ENCODE peak calls at places on chromosomes 13 and 19, in nine cellular contexts. One of them, this sample, is unnamed.

GRCh38 chr13:85853901-85854663 is 54.9 kb upstream of the SLITRK6 start:
- DNase-seq in activated T-cell treated with anti-CD3 and anti-CD28 coated beads for 1 hour: no peak
- DNase-seq in fibroblast of lung: no peak
- DNase-seq in ovary: no peak
- DNase-seq in ecto neural progenitor cell: no peak
- DNase-seq in stimulated activated naive CD8-positive, alpha-beta T cell treated with anti-CD3 and anti-CD28 coated beads, Interleukin-15, Interleukin-2, amounts not matched to agents 100 U/mL and 50 U/mL, for 24 hours: no peak
- DNase-seq in effector CD4-positive, alpha-beta T cell: no peak
- DNase-seq in iris pigment epithelial cell: no peak
- DNase-seq in esophagus squamous epithelium: no peak
- DNase-seq in this sample: no peak

GRCh38 chr19:3770136-3771032 is 1.6 kb downstream of the RAX2 start:
- DNase-seq in activated T-cell treated with anti-CD3 and anti-CD28 coated beads for 1 hour: no peak
- DNase-seq in fibroblast of lung: no peak
- DNase-seq in ovary: no peak
- DNase-seq in ecto neural progenitor cell: no peak
- DNase-seq in stimulated activated naive CD8-positive, alpha-beta T cell treated with anti-CD3 and anti-CD28 coated beads, Interleukin-15, Interleukin-2, amounts not matched to agents 100 U/mL and 50 U/mL, for 24 hours: no peak
- DNase-seq in effector CD4-positive, alpha-beta T cell: no peak
- DNase-seq in iris pigment epithelial cell: no peak
- DNase-seq in esophagus squamous epithelium: no peak
- DNase-seq in this sample: no peak

GRCh38 chr19:2547033-2547680 is 71.2 kb downstream of the GADD45B start:
- DNase-seq in activated T-cell treated with anti-CD3 and anti-CD28 coated beads for 1 hour: no peak
- DNase-seq in fibroblast of lung: no peak
- DNase-seq in ovary: no peak
- DNase-seq in ecto neural progenitor cell: no peak
- DNase-seq in stimulated activated naive CD8-positive, alpha-beta T cell treated with anti-CD3 and anti-CD28 coated beads, Interleukin-15, Interleukin-2, amounts not matched to agents 100 U/mL and 50 U/mL, for 24 hours: no peak
- DNase-seq in effector CD4-positive, alpha-beta T cell: no peak
- DNase-seq in iris pigment epithelial cell: no peak
- DNase-seq in esophagus squamous epithelium: no peak
- DNase-seq in this sample: no peak

GRCh38 chr19:33373701-33374405 is at the start of gene CEBPG:
- DNase-seq in activated T-cell treated with anti-CD3 and anti-CD28 coated beads for 1 hour: peak
- DNase-seq in fibroblast of lung: peak
- DNase-seq in ovary: peak
- DNase-seq in ecto neural progenitor cell: no peak
- DNase-seq in stimulated activated naive CD8-positive, alpha-beta T cell treated with anti-CD3 and anti-CD28 coated beads, Interleukin-15, Interleukin-2, amounts not matched to agents 100 U/mL and 50 U/mL, for 24 hours: peak
- DNase-seq in effector CD4-positive, alpha-beta T cell: peak
- DNase-seq in iris pigment epithelial cell: peak
- DNase-seq in esophagus squamous epithelium: no peak
- DNase-seq in this sample: peak

GRCh38 chr19:4403005-4403761 is 743 bp downstream of the CHAF1A start:
- DNase-seq in activated T-cell treated with anti-CD3 and anti-CD28 coated beads for 1 hour: no peak
- DNase-seq in fibroblast of lung: no peak
- DNase-seq in ovary: peak
- DNase-seq in ecto neural progenitor cell: no peak
- DNase-seq in stimulated activated naive CD8-positive, alpha-beta T cell treated with anti-CD3 and anti-CD28 coated beads, Interleukin-15, Interleukin-2, amounts not matched to agents 100 U/mL and 50 U/mL, for 24 hours: no peak
- DNase-seq in effector CD4-positive, alpha-beta T cell: no peak
- DNase-seq in iris pigment epithelial cell: no peak
- DNase-seq in esophagus squamous epithelium: no peak
- DNase-seq in this sample: no peak

GRCh38 chr13:113981611-113982295 is 7.9 kb upstream of the C13orf46 start:
- DNase-seq in activated T-cell treated with anti-CD3 and anti-CD28 coated beads for 1 hour: no peak
- DNase-seq in fibroblast of lung: no peak
- DNase-seq in ovary: no peak
- DNase-seq in ecto neural progenitor cell: no peak
- DNase-seq in stimulated activated naive CD8-positive, alpha-beta T cell treated with anti-CD3 and anti-CD28 coated beads, Interleukin-15, Interleukin-2, amounts not matched to agents 100 U/mL and 50 U/mL, for 24 hours: no peak
- DNase-seq in effector CD4-positive, alpha-beta T cell: no peak
- DNase-seq in iris pigment epithelial cell: no peak
- DNase-seq in esophagus squamous epithelium: no peak
- DNase-seq in this sample: no peak

GRCh38 chr19:47284324-47284899 is 9.7 kb downstream of the INAFM1 start:
- DNase-seq in activated T-cell treated with anti-CD3 and anti-CD28 coated beads for 1 hour: peak
- DNase-seq in fibroblast of lung: peak
- DNase-seq in ovary: no peak
- DNase-seq in ecto neural progenitor cell: no peak
- DNase-seq in stimulated activated naive CD8-positive, alpha-beta T cell treated with anti-CD3 and anti-CD28 coated beads, Interleukin-15, Interleukin-2, amounts not matched to agents 100 U/mL and 50 U/mL, for 24 hours: peak
- DNase-seq in effector CD4-positive, alpha-beta T cell: peak
- DNase-seq in iris pigment epithelial cell: peak
- DNase-seq in esophagus squamous epithelium: no peak
- DNase-seq in this sample: peak

GRCh38 chr19:49061445-49061844 is 3.2 kb downstream of the NTF4 start:
- DNase-seq in activated T-cell treated with anti-CD3 and anti-CD28 coated beads for 1 hour: no peak
- DNase-seq in fibroblast of lung: no peak
- DNase-seq in ovary: no peak
- DNase-seq in ecto neural progenitor cell: no peak
- DNase-seq in stimulated activated naive CD8-positive, alpha-beta T cell treated with anti-CD3 and anti-CD28 coated beads, Interleukin-15, Interleukin-2, amounts not matched to agents 100 U/mL and 50 U/mL, for 24 hours: peak
- DNase-seq in effector CD4-positive, alpha-beta T cell: no peak
- DNase-seq in iris pigment epithelial cell: no peak
- DNase-seq in esophagus squamous epithelium: no peak
- DNase-seq in this sample: no peak

GRCh38 chr19:46487178-46487801 is 8.4 kb downstream of the PNMA8B start:
- DNase-seq in activated T-cell treated with anti-CD3 and anti-CD28 coated beads for 1 hour: no peak
- DNase-seq in fibroblast of lung: no peak
- DNase-seq in ovary: peak
- DNase-seq in ecto neural progenitor cell: no peak
- DNase-seq in stimulated activated naive CD8-positive, alpha-beta T cell treated with anti-CD3 and anti-CD28 coated beads, Interleukin-15, Interleukin-2, amounts not matched to agents 100 U/mL and 50 U/mL, for 24 hours: no peak
- DNase-seq in effector CD4-positive, alpha-beta T cell: no peak
- DNase-seq in iris pigment epithelial cell: no peak
- DNase-seq in esophagus squamous epithelium: no peak
- DNase-seq in this sample: no peak

GRCh38 chr13:32537580-32538233 is 888 bp downstream of the N4BP2L2 start:
- DNase-seq in activated T-cell treated with anti-CD3 and anti-CD28 coated beads for 1 hour: peak
- DNase-seq in fibroblast of lung: peak
- DNase-seq in ovary: peak
- DNase-seq in ecto neural progenitor cell: peak
- DNase-seq in stimulated activated naive CD8-positive, alpha-beta T cell treated with anti-CD3 and anti-CD28 coated beads, Interleukin-15, Interleukin-2, amounts not matched to agents 100 U/mL and 50 U/mL, for 24 hours: peak
- DNase-seq in effector CD4-positive, alpha-beta T cell: peak
- DNase-seq in iris pigment epithelial cell: peak
- DNase-seq in esophagus squamous epithelium: no peak
- DNase-seq in this sample: no peak

GRCh38 chr19:45641274-45642105 is 2.3 kb upstream of the EML2 start:
- DNase-seq in activated T-cell treated with anti-CD3 and anti-CD28 coated beads for 1 hour: peak
- DNase-seq in fibroblast of lung: peak
- DNase-seq in ovary: peak
- DNase-seq in ecto neural progenitor cell: peak
- DNase-seq in stimulated activated naive CD8-positive, alpha-beta T cell treated with anti-CD3 and anti-CD28 coated beads, Interleukin-15, Interleukin-2, amounts not matched to agents 100 U/mL and 50 U/mL, for 24 hours: peak
- DNase-seq in effector CD4-positive, alpha-beta T cell: peak
- DNase-seq in iris pigment epithelial cell: peak
- DNase-seq in esophagus squamous epithelium: peak
- DNase-seq in this sample: peak

GRCh38 chr19:3984908-3985642 is at the start of gene EEF2:
- DNase-seq in activated T-cell treated with anti-CD3 and anti-CD28 coated beads for 1 hour: peak
- DNase-seq in fibroblast of lung: peak
- DNase-seq in ovary: peak
- DNase-seq in ecto neural progenitor cell: peak
- DNase-seq in stimulated activated naive CD8-positive, alpha-beta T cell treated with anti-CD3 and anti-CD28 coated beads, Interleukin-15, Interleukin-2, amounts not matched to agents 100 U/mL and 50 U/mL, for 24 hours: peak
- DNase-seq in effector CD4-positive, alpha-beta T cell: peak
- DNase-seq in iris pigment epithelial cell: peak
- DNase-seq in esophagus squamous epithelium: peak
- DNase-seq in this sample: peak

GRCh38 chr13:79591493-79591892 is 110.5 kb downstream of the NDFIP2 start:
- DNase-seq in activated T-cell treated with anti-CD3 and anti-CD28 coated beads for 1 hour: no peak
- DNase-seq in fibroblast of lung: no peak
- DNase-seq in ovary: no peak
- DNase-seq in ecto neural progenitor cell: no peak
- DNase-seq in stimulated activated naive CD8-positive, alpha-beta T cell treated with anti-CD3 and anti-CD28 coated beads, Interleukin-15, Interleukin-2, amounts not matched to agents 100 U/mL and 50 U/mL, for 24 hours: no peak
- DNase-seq in effector CD4-positive, alpha-beta T cell: no peak
- DNase-seq in iris pigment epithelial cell: no peak
- DNase-seq in esophagus squamous epithelium: no peak
- DNase-seq in this sample: no peak

GRCh38 chr13:29540799-29541198 is 54.7 kb downstream of the SLC7A1 start:
- DNase-seq in activated T-cell treated with anti-CD3 and anti-CD28 coated beads for 1 hour: no peak
- DNase-seq in fibroblast of lung: no peak
- DNase-seq in ovary: no peak
- DNase-seq in ecto neural progenitor cell: no peak
- DNase-seq in stimulated activated naive CD8-positive, alpha-beta T cell treated with anti-CD3 and anti-CD28 coated beads, Interleukin-15, Interleukin-2, amounts not matched to agents 100 U/mL and 50 U/mL, for 24 hours: no peak
- DNase-seq in effector CD4-positive, alpha-beta T cell: no peak
- DNase-seq in iris pigment epithelial cell: no peak
- DNase-seq in esophagus squamous epithelium: no peak
- DNase-seq in this sample: no peak

GRCh38 chr13:94269557-94269956 is 209.9 kb downstream of the DCT start:
- DNase-seq in activated T-cell treated with anti-CD3 and anti-CD28 coated beads for 1 hour: no peak
- DNase-seq in fibroblast of lung: no peak
- DNase-seq in ovary: no peak
- DNase-seq in ecto neural progenitor cell: no peak
- DNase-seq in stimulated activated naive CD8-positive, alpha-beta T cell treated with anti-CD3 and anti-CD28 coated beads, Interleukin-15, Interleukin-2, amounts not matched to agents 100 U/mL and 50 U/mL, for 24 hours: no peak
- DNase-seq in effector CD4-positive, alpha-beta T cell: no peak
- DNase-seq in iris pigment epithelial cell: no peak
- DNase-seq in esophagus squamous epithelium: no peak
- DNase-seq in this sample: no peak

GRCh38 chr13:23778007-23778687 is 111.1 kb downstream of the MIPEP start:
- DNase-seq in activated T-cell treated with anti-CD3 and anti-CD28 coated beads for 1 hour: no peak
- DNase-seq in fibroblast of lung: peak
- DNase-seq in ovary: no peak
- DNase-seq in ecto neural progenitor cell: no peak
- DNase-seq in stimulated activated naive CD8-positive, alpha-beta T cell treated with anti-CD3 and anti-CD28 coated beads, Interleukin-15, Interleukin-2, amounts not matched to agents 100 U/mL and 50 U/mL, for 24 hours: no peak
- DNase-seq in effector CD4-positive, alpha-beta T cell: no peak
- DNase-seq in iris pigment epithelial cell: peak
- DNase-seq in esophagus squamous epithelium: no peak
- DNase-seq in this sample: no peak

GRCh38 chr19:29813665-29814064 is 1.9 kb downstream of the CCNE1 start:
- DNase-seq in activated T-cell treated with anti-CD3 and anti-CD28 coated beads for 1 hour: no peak
- DNase-seq in fibroblast of lung: no peak
- DNase-seq in ovary: no peak
- DNase-seq in ecto neural progenitor cell: no peak
- DNase-seq in stimulated activated naive CD8-positive, alpha-beta T cell treated with anti-CD3 and anti-CD28 coated beads, Interleukin-15, Interleukin-2, amounts not matched to agents 100 U/mL and 50 U/mL, for 24 hours: no peak
- DNase-seq in effector CD4-positive, alpha-beta T cell: no peak
- DNase-seq in iris pigment epithelial cell: no peak
- DNase-seq in esophagus squamous epithelium: no peak
- DNase-seq in this sample: no peak

GRCh38 chr19:29675650-29676186 is 10.5 kb downstream of the PLEKHF1 start:
- DNase-seq in activated T-cell treated with anti-CD3 and anti-CD28 coated beads for 1 hour: no peak
- DNase-seq in fibroblast of lung: no peak
- DNase-seq in ovary: no peak
- DNase-seq in ecto neural progenitor cell: no peak
- DNase-seq in stimulated activated naive CD8-positive, alpha-beta T cell treated with anti-CD3 and anti-CD28 coated beads, Interleukin-15, Interleukin-2, amounts not matched to agents 100 U/mL and 50 U/mL, for 24 hours: no peak
- DNase-seq in effector CD4-positive, alpha-beta T cell: no peak
- DNase-seq in iris pigment epithelial cell: no peak
- DNase-seq in esophagus squamous epithelium: no peak
- DNase-seq in this sample: no peak

GRCh38 chr19:3094638-3095374 is 644 bp downstream of the GNA11 start:
- DNase-seq in activated T-cell treated with anti-CD3 and anti-CD28 coated beads for 1 hour: no peak
- DNase-seq in fibroblast of lung: peak
- DNase-seq in ovary: peak
- DNase-seq in ecto neural progenitor cell: peak
- DNase-seq in stimulated activated naive CD8-positive, alpha-beta T cell treated with anti-CD3 and anti-CD28 coated beads, Interleukin-15, Interleukin-2, amounts not matched to agents 100 U/mL and 50 U/mL, for 24 hours: peak
- DNase-seq in effector CD4-positive, alpha-beta T cell: peak
- DNase-seq in iris pigment epithelial cell: peak
- DNase-seq in esophagus squamous epithelium: no peak
- DNase-seq in this sample: peak

GRCh38 chr13:98915563-98916348 is 62.1 kb downstream of the DOCK9 start:
- DNase-seq in activated T-cell treated with anti-CD3 and anti-CD28 coated beads for 1 hour: no peak
- DNase-seq in fibroblast of lung: peak
- DNase-seq in ovary: no peak
- DNase-seq in ecto neural progenitor cell: no peak
- DNase-seq in stimulated activated naive CD8-positive, alpha-beta T cell treated with anti-CD3 and anti-CD28 coated beads, Interleukin-15, Interleukin-2, amounts not matched to agents 100 U/mL and 50 U/mL, for 24 hours: no peak
- DNase-seq in effector CD4-positive, alpha-beta T cell: no peak
- DNase-seq in iris pigment epithelial cell: peak
- DNase-seq in esophagus squamous epithelium: no peak
- DNase-seq in this sample: no peak

GRCh38 chr13:41651413-41652068 is 194.2 kb downstream of the RGCC start:
- DNase-seq in activated T-cell treated with anti-CD3 and anti-CD28 coated beads for 1 hour: no peak
- DNase-seq in fibroblast of lung: no peak
- DNase-seq in ovary: no peak
- DNase-seq in ecto neural progenitor cell: no peak
- DNase-seq in stimulated activated naive CD8-positive, alpha-beta T cell treated with anti-CD3 and anti-CD28 coated beads, Interleukin-15, Interleukin-2, amounts not matched to agents 100 U/mL and 50 U/mL, for 24 hours: no peak
- DNase-seq in effector CD4-positive, alpha-beta T cell: no peak
- DNase-seq in iris pigment epithelial cell: no peak
- DNase-seq in esophagus squamous epithelium: no peak
- DNase-seq in this sample: peak

GRCh38 chr13:76161143-76161542 is 525.0 kb downstream of the LMO7 start:
- DNase-seq in activated T-cell treated with anti-CD3 and anti-CD28 coated beads for 1 hour: no peak
- DNase-seq in fibroblast of lung: no peak
- DNase-seq in ovary: no peak
- DNase-seq in ecto neural progenitor cell: no peak
- DNase-seq in stimulated activated naive CD8-positive, alpha-beta T cell treated with anti-CD3 and anti-CD28 coated beads, Interleukin-15, Interleukin-2, amounts not matched to agents 100 U/mL and 50 U/mL, for 24 hours: no peak
- DNase-seq in effector CD4-positive, alpha-beta T cell: no peak
- DNase-seq in iris pigment epithelial cell: no peak
- DNase-seq in esophagus squamous epithelium: no peak
- DNase-seq in this sample: no peak

GRCh38 chr19:5792224-5792623 is 1.3 kb upstream of the DUS3L start:
- DNase-seq in activated T-cell treated with anti-CD3 and anti-CD28 coated beads for 1 hour: no peak
- DNase-seq in fibroblast of lung: no peak
- DNase-seq in ovary: no peak
- DNase-seq in ecto neural progenitor cell: no peak
- DNase-seq in stimulated activated naive CD8-positive, alpha-beta T cell treated with anti-CD3 and anti-CD28 coated beads, Interleukin-15, Interleukin-2, amounts not matched to agents 100 U/mL and 50 U/mL, for 24 hours: no peak
- DNase-seq in effector CD4-positive, alpha-beta T cell: no peak
- DNase-seq in iris pigment epithelial cell: no peak
- DNase-seq in esophagus squamous epithelium: no peak
- DNase-seq in this sample: no peak

GRCh38 chr13:66212511-66212910 is 1017.6 kb downstream of the PCDH9 start:
- DNase-seq in activated T-cell treated with anti-CD3 and anti-CD28 coated beads for 1 hour: no peak
- DNase-seq in fibroblast of lung: no peak
- DNase-seq in ovary: no peak
- DNase-seq in ecto neural progenitor cell: no peak
- DNase-seq in stimulated activated naive CD8-positive, alpha-beta T cell treated with anti-CD3 and anti-CD28 coated beads, Interleukin-15, Interleukin-2, amounts not matched to agents 100 U/mL and 50 U/mL, for 24 hours: no peak
- DNase-seq in effector CD4-positive, alpha-beta T cell: no peak
- DNase-seq in iris pigment epithelial cell: no peak
- DNase-seq in esophagus squamous epithelium: no peak
- DNase-seq in this sample: no peak

GRCh38 chr19:49875801-49876421 is 1.2 kb downstream of the AKT1S1 start:
- DNase-seq in activated T-cell treated with anti-CD3 and anti-CD28 coated beads for 1 hour: peak
- DNase-seq in fibroblast of lung: no peak
- DNase-seq in ovary: peak
- DNase-seq in ecto neural progenitor cell: peak
- DNase-seq in stimulated activated naive CD8-positive, alpha-beta T cell treated with anti-CD3 and anti-CD28 coated beads, Interleukin-15, Interleukin-2, amounts not matched to agents 100 U/mL and 50 U/mL, for 24 hours: peak
- DNase-seq in effector CD4-positive, alpha-beta T cell: peak
- DNase-seq in iris pigment epithelial cell: peak
- DNase-seq in esophagus squamous epithelium: no peak
- DNase-seq in this sample: peak

GRCh38 chr13:111948281-111948680 is 118.7 kb upstream of the SOX1 start:
- DNase-seq in activated T-cell treated with anti-CD3 and anti-CD28 coated beads for 1 hour: no peak
- DNase-seq in fibroblast of lung: no peak
- DNase-seq in ovary: no peak
- DNase-seq in ecto neural progenitor cell: peak
- DNase-seq in stimulated activated naive CD8-positive, alpha-beta T cell treated with anti-CD3 and anti-CD28 coated beads, Interleukin-15, Interleukin-2, amounts not matched to agents 100 U/mL and 50 U/mL, for 24 hours: no peak
- DNase-seq in effector CD4-positive, alpha-beta T cell: no peak
- DNase-seq in iris pigment epithelial cell: no peak
- DNase-seq in esophagus squamous epithelium: no peak
- DNase-seq in this sample: no peak

GRCh38 chr13:30388401-30389283 is 33.7 kb upstream of the UBE2L5 start:
- DNase-seq in activated T-cell treated with anti-CD3 and anti-CD28 coated beads for 1 hour: no peak
- DNase-seq in fibroblast of lung: no peak
- DNase-seq in ovary: peak
- DNase-seq in ecto neural progenitor cell: no peak
- DNase-seq in stimulated activated naive CD8-positive, alpha-beta T cell treated with anti-CD3 and anti-CD28 coated beads, Interleukin-15, Interleukin-2, amounts not matched to agents 100 U/mL and 50 U/mL, for 24 hours: no peak
- DNase-seq in effector CD4-positive, alpha-beta T cell: no peak
- DNase-seq in iris pigment epithelial cell: peak
- DNase-seq in esophagus squamous epithelium: peak
- DNase-seq in this sample: peak

GRCh38 chr19:58317481-58318072 is 9.2 kb upstream of the ZSCAN22 start:
- DNase-seq in activated T-cell treated with anti-CD3 and anti-CD28 coated beads for 1 hour: no peak
- DNase-seq in fibroblast of lung: peak
- DNase-seq in ovary: no peak
- DNase-seq in ecto neural progenitor cell: no peak
- DNase-seq in stimulated activated naive CD8-positive, alpha-beta T cell treated with anti-CD3 and anti-CD28 coated beads, Interleukin-15, Interleukin-2, amounts not matched to agents 100 U/mL and 50 U/mL, for 24 hours: no peak
- DNase-seq in effector CD4-positive, alpha-beta T cell: no peak
- DNase-seq in iris pigment epithelial cell: peak
- DNase-seq in esophagus squamous epithelium: no peak
- DNase-seq in this sample: peak

GRCh38 chr19:5407356-5407755 is 47.9 kb upstream of the ZNRF4 start:
- DNase-seq in activated T-cell treated with anti-CD3 and anti-CD28 coated beads for 1 hour: no peak
- DNase-seq in fibroblast of lung: peak
- DNase-seq in ovary: no peak
- DNase-seq in ecto neural progenitor cell: no peak
- DNase-seq in stimulated activated naive CD8-positive, alpha-beta T cell treated with anti-CD3 and anti-CD28 coated beads, Interleukin-15, Interleukin-2, amounts not matched to agents 100 U/mL and 50 U/mL, for 24 hours: no peak
- DNase-seq in effector CD4-positive, alpha-beta T cell: no peak
- DNase-seq in iris pigment epithelial cell: peak
- DNase-seq in esophagus squamous epithelium: no peak
- DNase-seq in this sample: no peak

GRCh38 chr19:2417881-2418406 is 9.4 kb downstream of the TIMM13 start:
- DNase-seq in activated T-cell treated with anti-CD3 and anti-CD28 coated beads for 1 hour: no peak
- DNase-seq in fibroblast of lung: no peak
- DNase-seq in ovary: no peak
- DNase-seq in ecto neural progenitor cell: no peak
- DNase-seq in stimulated activated naive CD8-positive, alpha-beta T cell treated with anti-CD3 and anti-CD28 coated beads, Interleukin-15, Interleukin-2, amounts not matched to agents 100 U/mL and 50 U/mL, for 24 hours: no peak
- DNase-seq in effector CD4-positive, alpha-beta T cell: no peak
- DNase-seq in iris pigment epithelial cell: no peak
- DNase-seq in esophagus squamous epithelium: no peak
- DNase-seq in this sample: no peak

GRCh38 chr19:39737929-39738328 is at the start of gene CLC:
- DNase-seq in activated T-cell treated with anti-CD3 and anti-CD28 coated beads for 1 hour: no peak
- DNase-seq in fibroblast of lung: no peak
- DNase-seq in ovary: no peak
- DNase-seq in ecto neural progenitor cell: no peak
- DNase-seq in stimulated activated naive CD8-positive, alpha-beta T cell treated with anti-CD3 and anti-CD28 coated beads, Interleukin-15, Interleukin-2, amounts not matched to agents 100 U/mL and 50 U/mL, for 24 hours: no peak
- DNase-seq in effector CD4-positive, alpha-beta T cell: no peak
- DNase-seq in iris pigment epithelial cell: no peak
- DNase-seq in esophagus squamous epithelium: no peak
- DNase-seq in this sample: no peak